ENCODE peak calls at places on chromosome 21, in nine cellular contexts. P is GM04503; X is IMR-90; S is glutamatergic neuron; C is AG09309; Q is choroid plexus epithelial cell; V is stimulated activated CD4-positive, alpha-beta T cell treated with anti-CD3 and anti-CD28 coated beads, Interleukin-1b, Interleukin-23, amount 100 ng/mL, for 24 hours; O is foreskin melanocyte; G is GDM1. H is an unnamed sample.

GRCh38 chr21:31186916-31187315 is 148.6 kb upstream of the KRTAP19-8 start:
- DNase-seq in X (no peak), V (no peak), Q (no peak), C (no peak), P (no peak), G (no peak), S (no peak), O (no peak), H (no peak)

GRCh38 chr21:42227909-42228708 is 9.2 kb downstream of the ABCG1 start:
- DNase-seq in G (peak), V (peak), S (peak), P (no peak), C (no peak), O (peak), Q (peak), X (peak), H (peak)

GRCh38 chr21:31414601-31415000 is 70.5 kb upstream of the TIAM1 start:
- DNase-seq in P (no peak), G (no peak), X (no peak), S (no peak), Q (no peak), O (no peak), V (no peak), C (no peak), H (no peak)

GRCh38 chr21:14056771-14057191 is 154.0 kb downstream of the LIPI start:
- DNase-seq in G (no peak), O (no peak), V (no peak), C (no peak), X (no peak), S (no peak), Q (no peak), P (no peak), H (no peak)

GRCh38 chr21:35737899-35738341 is 322.4 kb downstream of the SETD4 start:
- DNase-seq in V (no peak), X (no peak), S (no peak), P (peak), O (no peak), C (peak), Q (peak), G (no peak), H (no peak)

GRCh38 chr21:33198346-33199135 is 31.2 kb upstream of the IFNAR2 start:
- DNase-seq in O (no peak), Q (no peak), S (no peak), V (no peak), P (no peak), C (no peak), G (peak), X (peak), H (no peak)

GRCh38 chr21:38148046-38148445 is 108.7 kb upstream of the KCNJ15 start:
- DNase-seq in Q (no peak), P (no peak), V (no peak), S (no peak), O (peak), C (no peak), X (no peak), G (no peak), H (no peak)

GRCh38 chr21:42021751-42022430 is 11.7 kb upstream of the ZBTB21 start:
- DNase-seq in Q (peak), O (no peak), S (no peak), P (no peak), G (no peak), V (no peak), C (no peak), X (no peak), H (no peak)

GRCh38 chr21:42117229-42118048 is 46.3 kb downstream of the UMODL1 start:
- DNase-seq in C (peak), V (peak), G (peak), P (peak), X (peak), O (peak), Q (peak), S (peak), H (peak)

GRCh38 chr21:14383596-14384210 is 757 bp upstream of the HSPA13 start:
- DNase-seq in G (no peak), Q (no peak), C (no peak), O (no peak), X (peak), V (peak), S (no peak), P (no peak), H (no peak)

GRCh38 chr21:45289655-45290515 is 2.2 kb upstream of the POFUT2 start:
- DNase-seq in X (peak), V (no peak), O (no peak), C (no peak), S (no peak), P (no peak), Q (peak), G (no peak), H (no peak)

GRCh38 chr21:42818328-42818749 is 61.0 kb downstream of the WDR4 start:
- DNase-seq in C (no peak), G (no peak), O (peak), V (no peak), P (no peak), S (peak), Q (peak), X (peak), H (no peak)

GRCh38 chr21:32795376-32795775 is 23.8 kb upstream of the PAXBP1 start:
- DNase-seq in O (peak), C (no peak), Q (no peak), S (no peak), P (no peak), X (no peak), G (no peak), V (no peak), H (no peak)

GRCh38 chr21:43779660-43780059 is 3.6 kb upstream of the CSTB start:
- DNase-seq in O (no peak), C (no peak), G (no peak), P (no peak), S (no peak), X (no peak), Q (no peak), V (no peak), H (no peak)

GRCh38 chr21:15768045-15768601 is 38.3 kb downstream of the USP25 start:
- DNase-seq in Q (no peak), S (no peak), G (no peak), P (no peak), O (no peak), V (no peak), X (no peak), C (no peak), H (no peak)

GRCh38 chr21:14956826-14957225 is 108.0 kb downstream of the NRIP1 start:
- DNase-seq in C (no peak), O (no peak), G (no peak), S (no peak), X (peak), V (no peak), P (peak), Q (peak), H (no peak)

GRCh38 chr21:44778499-44778911 is 23.1 kb downstream of the UBE2G2 start:
- DNase-seq in O (no peak), V (no peak), X (no peak), P (no peak), G (no peak), Q (no peak), C (no peak), S (no peak), H (no peak)

GRCh38 chr21:45979141-45979631 is 2.4 kb upstream of the COL6A1 start:
- DNase-seq in S (peak), G (no peak), X (no peak), P (no peak), O (no peak), V (no peak), Q (peak), C (no peak), H (no peak)

GRCh38 chr21:34009193-34009592 is 64.2 kb upstream of the MRPS6 start:
- DNase-seq in O (no peak), P (no peak), Q (no peak), X (no peak), V (no peak), C (no peak), G (no peak), S (no peak), H (no peak)

GRCh38 chr21:38869946-38870345 is 64.2 kb downstream of the ETS2 start:
- DNase-seq in G (no peak), X (peak), C (no peak), P (no peak), Q (peak), O (no peak), S (no peak), V (no peak), H (no peak)

GRCh38 chr21:15759469-15759868 is 29.7 kb downstream of the USP25 start:
- DNase-seq in G (no peak), V (no peak), P (no peak), Q (no peak), O (no peak), X (no peak), S (no peak), C (no peak), H (no peak)

GRCh38 chr21:14542638-14543037 is 3.5 kb downstream of the SAMSN1 start:
- DNase-seq in S (no peak), V (no peak), X (no peak), G (no peak), O (no peak), P (no peak), Q (no peak), C (no peak), H (no peak)

GRCh38 chr21:26842300-26842699 is 2.9 kb downstream of the ADAMTS1 start:
- DNase-seq in X (peak), O (no peak), C (no peak), G (no peak), V (no peak), P (peak), S (no peak), Q (peak), H (no peak)

GRCh38 chr21:16262109-16262508 is 532.3 kb downstream of the USP25 start:
- DNase-seq in G (no peak), V (no peak), C (no peak), Q (no peak), S (no peak), X (no peak), P (no peak), O (no peak), H (no peak)

GRCh38 chr21:33232640-33233039 is 2.9 kb downstream of the IFNAR2 start:
- DNase-seq in O (no peak), X (no peak), S (no peak), C (no peak), V (no peak), G (no peak), P (no peak), Q (no peak), H (no peak)

GRCh38 chr21:38972078-38972477 is 166.3 kb downstream of the ETS2 start:
- DNase-seq in G (no peak), V (no peak), S (no peak), Q (no peak), C (no peak), O (no peak), P (no peak), X (no peak), H (no peak)

GRCh38 chr21:29121759-29122158 is 8.7 kb upstream of the MAP3K7CL start:
- DNase-seq in X (no peak), G (no peak), Q (no peak), C (no peak), P (no peak), V (no peak), O (no peak), S (no peak), H (no peak)

GRCh38 chr21:42781150-42781980 is 98.0 kb downstream of the WDR4 start:
- DNase-seq in X (no peak), P (no peak), O (no peak), V (no peak), C (no peak), S (peak), Q (no peak), G (no peak), H (no peak)

GRCh38 chr21:35198004-35198403 is 148.9 kb upstream of the RUNX1 start:
- DNase-seq in S (no peak), C (peak), G (no peak), V (no peak), Q (peak), P (peak), O (peak), X (peak), H (no peak)